ENCODE peak calls at places on chromosomes 6 and 20, in five cellular contexts. R is tibial nerve, X is heart right ventricle, E is bronchial epithelial cell, G is hepatocyte. S is an unnamed sample.

GRCh38 chr20:22004946-22005345 is 299.5 kb downstream of the PAX1 start:
- DNase-seq in R (no peak), X (no peak), E (no peak), G (no peak), S (no peak)

GRCh38 chr6:54681987-54682386 is 164.6 kb upstream of the FAM83B start:
- DNase-seq in R (no peak), X (no peak), E (peak; percentile 28), G (no peak), S (no peak)

GRCh38 chr6:57435475-57436163 is 118.2 kb downstream of the PRIM2 start:
- DNase-seq in R (no peak), X (no peak), E (no peak), G (peak; percentile 35), S (peak; percentile 55)

GRCh38 chr20:61271273-61272221 is 19.5 kb downstream of the CDH4 start:
- DNase-seq in R (no peak), X (no peak), E (no peak), G (peak; percentile 26), S (peak; percentile 29)

GRCh38 chr6:151060096-151060741 is 179.5 kb upstream of the AKAP12 start:
- DNase-seq in R (no peak), X (no peak), E (peak; percentile 99), G (peak; percentile 57), S (peak; percentile 22)

GRCh38 chr20:58956078-58956477 is 25.0 kb upstream of the NELFCD start:
- DNase-seq in R (no peak), X (no peak), E (peak; percentile 69), G (no peak), S (no peak)

GRCh38 chr6:53735896-53736295 is 58.9 kb upstream of the LRRC1 start:
- DNase-seq in R (no peak), X (no peak), E (no peak), G (no peak), S (no peak)

GRCh38 chr20:5065489-5066383 is 54.0 kb downstream of the PCNA start:
- DNase-seq in R (no peak), X (peak; percentile 16), E (peak; percentile 98), G (no peak), S (no peak)

GRCh38 chr6:15264412-15264811 is 18.5 kb downstream of the JARID2 start:
- DNase-seq in R (no peak), X (no peak), E (no peak), G (no peak), S (no peak)

GRCh38 chr6:87848616-87849015 is 146.6 kb upstream of the AKIRIN2 start:
- DNase-seq in R (no peak), X (peak; percentile 17), E (peak; percentile 58), G (peak; percentile 39), S (peak; percentile 46)

GRCh38 chr6:81480139-81480538 is 272.3 kb downstream of the TENT5A start:
- DNase-seq in R (no peak), X (no peak), E (peak; percentile 58), G (peak; percentile 7), S (no peak)

GRCh38 chr20:10611357-10611756 is 62.4 kb downstream of the JAG1 start:
- DNase-seq in R (no peak), X (peak; percentile 70), E (peak; percentile 44), G (peak; percentile 35), S (peak; percentile 69)

GRCh38 chr20:45503430-45503829 is 12.0 kb downstream of the SPINT3 start:
- DNase-seq in R (no peak), X (no peak), E (no peak), G (no peak), S (peak; percentile 22)

GRCh38 chr6:137403855-137404254 is 90.3 kb downstream of the OLIG3 start:
- DNase-seq in R (no peak), X (no peak), E (no peak), G (no peak), S (no peak)

GRCh38 chr6:143093290-143093689 is 32.6 kb downstream of the AIG1 start:
- DNase-seq in R (no peak), X (no peak), E (no peak), G (no peak), S (no peak)

GRCh38 chr6:11429577-11429976 is 108.0 kb upstream of the TMEM170B start:
- DNase-seq in R (no peak), X (no peak), E (no peak), G (no peak), S (no peak)

GRCh38 chr6:30443657-30444450 is 45.5 kb upstream of the HLA-E start:
- DNase-seq in R (no peak), X (no peak), E (peak; percentile 27), G (peak; percentile 49), S (no peak)

GRCh38 chr6:54335871-54336270 is 27.6 kb downstream of the TINAG start:
- DNase-seq in R (no peak), X (no peak), E (peak; percentile 98), G (peak; percentile 52), S (no peak)

GRCh38 chr6:108559884-108560462 is 744 bp upstream of the FOXO3 start:
- DNase-seq in R (peak; percentile 47), X (peak; percentile 70), E (peak; percentile 39), G (peak; percentile 81), S (peak; percentile 70)

GRCh38 chr6:135992739-135993138 is 141.2 kb downstream of the PDE7B start:
- DNase-seq in R (no peak), X (no peak), E (no peak), G (no peak), S (no peak)

GRCh38 chr6:89313006-89313405 is 2.1 kb downstream of the GABRR2 start:
- DNase-seq in R (no peak), X (peak; percentile 68), E (peak; percentile 40), G (peak; percentile 39), S (no peak)

GRCh38 chr20:9409981-9410380 is 104.4 kb upstream of the LAMP5 start:
- DNase-seq in R (no peak), X (no peak), E (peak; percentile 61), G (no peak), S (no peak)

GRCh38 chr20:35007413-35007812 is 51.7 kb downstream of the MYH7B start:
- DNase-seq in R (peak; percentile 8), X (no peak), E (no peak), G (no peak), S (no peak)

GRCh38 chr6:111872521-111873177 is 603 bp downstream of the FYN start:
- DNase-seq in R (peak; percentile 24), X (no peak), E (no peak), G (peak; percentile 61), S (no peak)

GRCh38 chr6:156917213-156917612 is 140.0 kb downstream of the ARID1B start:
- DNase-seq in R (no peak), X (no peak), E (no peak), G (no peak), S (no peak)

GRCh38 chr6:163958646-163959045 is 544.1 kb downstream of the QKI start:
- DNase-seq in R (no peak), X (no peak), E (peak; percentile 23), G (no peak), S (no peak)

GRCh38 chr6:90493332-90493731 is 93.5 kb downstream of the MAP3K7 start:
- DNase-seq in R (no peak), X (no peak), E (peak; percentile 64), G (no peak), S (no peak)

GRCh38 chr6:26501482-26501986 is 1.4 kb downstream of the BTN1A1 start:
- DNase-seq in R (no peak), X (peak; percentile 7), E (no peak), G (peak; percentile 54), S (peak; percentile 48)

GRCh38 chr6:35082046-35082732 is 59.0 kb downstream of the TCP11 start:
- DNase-seq in R (no peak), X (no peak), E (no peak), G (no peak), S (peak; percentile 12)

GRCh38 chr6:21800948-21801438 is 207.4 kb downstream of the SOX4 start:
- DNase-seq in R (no peak), X (no peak), E (peak; percentile 71), G (peak; percentile 48), S (no peak)

GRCh38 chr20:48230251-48230650 is 445.0 kb upstream of the SULF2 start:
- DNase-seq in R (no peak), X (no peak), E (no peak), G (no peak), S (no peak)

GRCh38 chr6:127178746-127179145 is 60.3 kb downstream of the RSPO3 start:
- DNase-seq in R (no peak), X (no peak), E (no peak), G (no peak), S (no peak)

GRCh38 chr20:841568-842546 is 8.3 kb downstream of the FAM110A start:
- DNase-seq in R (no peak), X (no peak), E (peak; percentile 44), G (no peak), S (peak; percentile 84)

GRCh38 chr6:3825851-3826581 is 23.2 kb upstream of the FAM50B start:
- DNase-seq in R (peak; percentile 79), X (peak; percentile 87), E (peak; percentile 96), G (peak; percentile 88), S (no peak)
- H3K4me3 ChIP-seq in R (no peak overlapping the region), X (no peak overlapping the region), E (no peak overlapping the region), G (no peak overlapping the region), S (no peak overlapping the region)

GRCh38 chr20:63053430-63054102 is 46.8 kb upstream of the BHLHE23 start:
- DNase-seq in R (no peak), X (no peak), E (no peak), G (no peak), S (no peak)

GRCh38 chr20:63054103-63054474 is 47.3 kb upstream of the BHLHE23 start:
- DNase-seq in R (no peak), X (no peak), E (no peak), G (no peak), S (no peak)

GRCh38 chr20:63051186-63051860 is 44.6 kb upstream of the BHLHE23 start:
- DNase-seq in R (no peak), X (no peak), E (no peak), G (no peak), S (no peak)

GRCh38 chr20:63051911-63052310 is 45.1 kb upstream of the BHLHE23 start:
- DNase-seq in R (no peak), X (no peak), E (no peak), G (no peak), S (no peak)

DNA sequence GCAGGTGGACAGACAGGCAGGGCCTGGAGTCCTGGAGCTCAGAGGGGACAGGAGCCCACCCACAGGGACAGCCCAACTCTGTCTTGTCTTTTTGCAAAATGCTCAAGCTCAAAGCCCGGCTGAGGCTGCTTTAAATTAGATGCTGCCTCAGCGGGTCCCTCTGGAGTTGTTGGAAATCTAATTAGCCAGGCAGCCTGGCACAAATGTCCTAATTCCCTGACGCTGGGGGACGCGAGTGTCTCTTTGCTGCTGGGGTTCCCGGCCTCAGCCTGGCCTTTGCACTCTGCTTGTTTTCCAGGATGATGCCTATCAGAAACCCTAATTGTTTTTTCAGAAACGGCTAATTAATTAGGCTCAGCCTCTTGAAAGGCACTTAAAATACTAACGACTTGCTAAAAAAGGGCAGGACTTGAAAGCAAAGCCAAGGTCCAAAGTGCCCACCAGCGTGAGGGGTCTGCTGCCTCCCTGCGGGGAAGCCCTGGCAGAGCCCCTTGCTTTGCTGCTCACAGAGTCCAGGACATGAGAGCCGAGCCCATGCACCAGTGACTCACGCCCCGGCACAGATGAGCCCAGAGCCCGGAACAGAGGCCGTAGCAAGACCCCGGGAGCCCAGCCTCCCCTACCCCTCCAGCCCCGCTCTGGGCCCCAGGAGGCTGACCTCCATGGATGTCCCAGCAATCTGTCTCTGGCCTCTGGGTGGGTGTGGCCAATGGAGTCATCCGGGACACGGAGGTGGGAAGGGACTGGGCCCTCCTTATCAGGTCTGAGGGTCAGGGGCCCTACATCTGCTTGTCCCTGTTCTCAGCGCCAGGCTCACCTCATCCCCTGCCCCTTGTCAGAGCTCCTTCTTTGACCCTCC is 46.0 kb upstream of the BHLHE23 start:
- DNase-seq in R (no peak), X (no peak), E (no peak), G (no peak), S (peak; percentile 67)
- H3K27me3 ChIP-seq in R (no peaks in the 10 kb centered on the region), X (peaks cover 37% of the 10 kb centered on the region), E (no peaks in the 10 kb centered on the region), G (peaks cover 4% of the 10 kb centered on the region), S (no peaks in the 10 kb centered on the region)

GRCh38 chr6:8888468-8888867 is 453.1 kb upstream of the SLC35B3 start:
- DNase-seq in R (no peak), X (no peak), E (peak; percentile 23), G (no peak), S (peak; percentile 5)
- TF ChIP-seq CTCF in R (no peak), X (peak; percentile 18), E (peak; percentile 35), G (peak; percentile 36), S (peak; percentile 21)

GRCh38 chr6:161031721-161032495 is 40.3 kb downstream of the MAP3K4 start:
- DNase-seq in R (no peak), X (no peak), E (peak; percentile 76), G (no peak), S (no peak)
- H3K4me3 ChIP-seq in R (no peak overlapping the region), X (no peak overlapping the region), E (no peak overlapping the region), G (no peak overlapping the region), S (no peak overlapping the region)